ENCODE peak calls at places on chromosomes 13 and 19, in ten cellular contexts. R is NCI-H1436, C is HFFc6, B is NCI-H2107, Q is stromal cell of bone marrow, Z is kidney tubule cell, F is NCI-H1092 treated with DMSO at 0.1 percent for 48 hours, U is fibroblast of pulmonary artery, V is H9, G is fibroblast of mammary gland. E is an unnamed sample.

GRCh38 chr13:40433577-40433976 is 232.9 kb downstream of the FOXO1 start:
- DNase-seq in R (no peak), C (no peak), B (no peak), Q (no peak), Z (no peak), F (no peak), U (no peak), V (no peak), G (peak), E (no peak)

GRCh38 chr19:1569997-1570396 is 1.9 kb upstream of the MEX3D start:
- DNase-seq in R (no peak), C (no peak), B (no peak), Q (no peak), Z (no peak), F (no peak), U (no peak), V (no peak), G (no peak), E (no peak)

GRCh38 chr19:50273821-50274220 is 55.4 kb downstream of the KCNC3 start:
- DNase-seq in R (no peak), C (no peak), B (no peak), Q (no peak), Z (no peak), F (no peak), U (no peak), V (no peak), G (no peak), E (no peak)

GRCh38 chr19:2123682-2124387 is 27.1 kb downstream of the IZUMO4 start:
- DNase-seq in R (no peak), C (no peak), B (no peak), Q (no peak), Z (no peak), F (no peak), U (peak), V (peak), G (no peak), E (no peak)

GRCh38 chr13:92044351-92044750 is 645.9 kb downstream of the GPC5 start:
- DNase-seq in R (no peak), C (no peak), B (no peak), Q (no peak), Z (no peak), F (no peak), U (no peak), V (no peak), G (no peak), E (no peak)

GRCh38 chr19:40144947-40145748 is 46.1 kb upstream of the MAP3K10 start:
- DNase-seq in R (no peak), C (no peak), B (no peak), Q (no peak), Z (no peak), F (no peak), U (no peak), V (no peak), G (no peak), E (no peak)

GRCh38 chr13:33537691-33538090 is 252.1 kb upstream of the STARD13 start:
- DNase-seq in R (no peak), C (no peak), B (no peak), Q (no peak), Z (no peak), F (no peak), U (no peak), V (no peak), G (peak), E (no peak)

GRCh38 chr13:34942732-34943674 is 933 bp downstream of the NBEA start:
- DNase-seq in R (no peak), C (no peak), B (peak), Q (no peak), Z (peak), F (peak), U (no peak), V (peak), G (no peak), E (no peak)

GRCh38 chr13:40172149-40172591 is 494.3 kb downstream of the FOXO1 start:
- DNase-seq in R (no peak), C (no peak), B (no peak), Q (no peak), Z (no peak), F (no peak), U (no peak), V (peak), G (no peak), E (no peak)

GRCh38 chr13:40064154-40064713 is 408.8 kb downstream of the COG6 start:
- DNase-seq in R (no peak), C (no peak), B (no peak), Q (no peak), Z (peak), F (no peak), U (no peak), V (no peak), G (no peak), E (no peak)

GRCh38 chr13:81381560-81381959 is 1040.6 kb upstream of the SPRY2 start:
- DNase-seq in R (no peak), C (no peak), B (no peak), Q (no peak), Z (no peak), F (no peak), U (no peak), V (no peak), G (no peak), E (no peak)

GRCh38 chr19:43809762-43810696 is 7.8 kb upstream of the LYPD5 start:
- DNase-seq in R (peak), C (peak), B (peak), Q (peak), Z (peak), F (peak), U (peak), V (no peak), G (peak), E (peak)

GRCh38 chr13:93963266-93964131 is 516.0 kb downstream of the DCT start:
- DNase-seq in R (no peak), C (peak), B (no peak), Q (peak), Z (peak), F (peak), U (peak), V (no peak), G (peak), E (peak)

GRCh38 chr13:103852036-103852435 is 785.8 kb upstream of the SLC10A2 start:
- DNase-seq in R (no peak), C (no peak), B (no peak), Q (no peak), Z (no peak), F (peak), U (no peak), V (no peak), G (no peak), E (no peak)

GRCh38 chr19:29521291-29522075 is 4.3 kb upstream of the VSTM2B start:
- DNase-seq in R (no peak), C (no peak), B (no peak), Q (no peak), Z (no peak), F (no peak), U (no peak), V (no peak), G (no peak), E (no peak)

GRCh38 chr13:27792393-27793218 is at the start of gene GSX1:
- DNase-seq in R (no peak), C (peak), B (no peak), Q (peak), Z (peak), F (no peak), U (peak), V (peak), G (peak), E (peak)